ENCODE peak calls at places on chromosome 10, in ten cellular contexts. O is anterior cingulate cortex, V is cardiac muscle cell, G is GM03348, W is iris pigment epithelial cell, U is HEK293T, D is neuronal stem cell, I is bronchial epithelial cell, F is fibroblast of lung, Y is left ventricle myocardium inferior. Z is an unnamed sample.
A peak's percentile ranks its signal among the peaks of the same experiment; 100 is the strongest.

GRCh38 chr10:43931308-43931930 is 282.7 kb upstream of the ZNF32 start:
- DNase-seq in U (no peak), V (peak; percentile 45), W (peak; percentile 71), I (no peak), O (no peak), Y (no peak), D (no peak), F (peak; percentile 41), G (peak; percentile 80), Z (no peak)

GRCh38 chr10:29784175-29784773 is 149.5 kb upstream of the SVIL start:
- DNase-seq in W (peak; percentile 100), V (peak; percentile 96), G (peak; percentile 88), D (no peak), I (peak; percentile 100), O (no peak), Y (no peak), F (peak; percentile 100), U (peak; percentile 16), Z (no peak)

GRCh38 chr10:99993994-99994689 is 15.6 kb downstream of the DNMBP start:
- DNase-seq in U (peak; percentile 54), O (no peak), D (no peak), F (peak; percentile 97), W (peak; percentile 96), G (peak; percentile 67), Y (peak; percentile 25), I (no peak), V (peak; percentile 94), Z (no peak)

GRCh38 chr10:77599651-77600050 is 38.0 kb downstream of the KCNMA1 start:
- DNase-seq in D (no peak), W (no peak), G (no peak), V (no peak), O (no peak), F (no peak), Y (no peak), I (no peak), U (no peak), Z (no peak)

GRCh38 chr10:124225468-124226270 is 132.3 kb upstream of the CHST15 start:
- DNase-seq in I (no peak), G (no peak), V (no peak), W (no peak), D (no peak), Y (no peak), F (no peak), U (no peak), O (no peak), Z (no peak)

GRCh38 chr10:96600337-96600736 is 13.5 kb upstream of the TM9SF3 start:
- DNase-seq in O (no peak), D (no peak), F (no peak), Y (no peak), G (no peak), V (no peak), W (no peak), I (no peak), U (no peak), Z (no peak)

GRCh38 chr10:113326160-113327111 is 226.4 kb upstream of the HABP2 start:
- DNase-seq in Y (no peak), I (peak; percentile 83), O (no peak), D (peak; percentile 15), F (peak; percentile 67), U (peak; percentile 28), G (peak; percentile 84), W (peak; percentile 88), V (peak; percentile 62), Z (peak; percentile 70)

GRCh38 chr10:119022846-119023552 is 6.5 kb upstream of the NANOS1 start:
- DNase-seq in D (no peak), F (peak; percentile 72), V (peak; percentile 46), G (peak; percentile 87), I (peak; percentile 54), Y (no peak), O (no peak), W (peak; percentile 45), U (no peak), Z (no peak)

GRCh38 chr10:79148452-79149344 is 79.9 kb downstream of the ZMIZ1 start:
- DNase-seq in O (peak; percentile 64), Y (peak; percentile 88), V (no peak), D (no peak), G (peak; percentile 67), F (peak; percentile 53), U (no peak), I (peak; percentile 86), W (peak; percentile 55), Z (peak; percentile 58)

GRCh38 chr10:9911488-9911887 is 1106.2 kb upstream of the CELF2 start:
- DNase-seq in D (no peak), I (no peak), O (no peak), F (no peak), W (no peak), G (no peak), Y (no peak), V (no peak), U (no peak), Z (no peak)

GRCh38 chr10:81073155-81073554 is 535.5 kb downstream of the SH2D4B start:
- DNase-seq in I (no peak), F (no peak), G (no peak), W (no peak), V (no peak), U (no peak), D (no peak), O (no peak), Y (no peak), Z (no peak)

GRCh38 chr10:22606164-22606614 is 108.2 kb downstream of the PIP4K2A start:
- DNase-seq in G (no peak), I (no peak), F (no peak), W (peak; percentile 80), U (no peak), V (peak; percentile 39), D (no peak), O (no peak), Y (no peak), Z (no peak)

GRCh38 chr10:125033146-125033924 is 91.4 kb downstream of the ZRANB1 start:
- DNase-seq in U (no peak), I (no peak), W (no peak), F (no peak), Y (no peak), V (no peak), G (no peak), D (no peak), O (no peak), Z (no peak)

GRCh38 chr10:22230331-22230833 is 12.6 kb upstream of the EBLN1 start:
- DNase-seq in G (peak; percentile 44), D (peak; percentile 44), V (peak; percentile 85), I (peak; percentile 67), F (peak; percentile 74), Y (no peak), U (peak; percentile 45), O (no peak), W (peak; percentile 70), Z (peak; percentile 63)

GRCh38 chr10:88525371-88526079 is 57.6 kb downstream of the RNLS start:
- DNase-seq in G (peak; percentile 6), V (peak; percentile 76), F (peak; percentile 70), U (no peak), W (peak; percentile 92), Y (no peak), I (peak; percentile 87), D (no peak), O (no peak), Z (no peak)

GRCh38 chr10:47458466-47459154 is 25.3 kb downstream of the ANXA8 start:
- DNase-seq in V (peak; percentile 78), W (peak; percentile 92), I (peak; percentile 74), D (no peak), U (no peak), G (peak; percentile 64), F (peak; percentile 75), Y (no peak), O (no peak), Z (no peak)

GRCh38 chr10:49164587-49165188 is 23.5 kb downstream of the TMEM273 start:
- DNase-seq in Y (no peak), V (peak; percentile 59), O (no peak), U (peak; percentile 45), D (peak; percentile 18), F (peak; percentile 30), G (peak; percentile 67), W (peak; percentile 46), I (peak; percentile 21), Z (peak; percentile 72)

Z was measured in neural progenitor cell.